ENCODE peak calls at places on chromosome 6, in seven cellular contexts. U is head of caudate nucleus; L is AG04450; Y is activated B cell treated with CpG ODN at 0.5 μM for 24 hours; I is CD8-positive, alpha-beta T cell; G is RPMI7951; J is ACHN. C is an unnamed sample.

GRCh38 chr6:150410395-150410794 is 41.6 kb downstream of the IYD start:
- DNase-seq in I (no peak), G (no peak), J (no peak), Y (no peak), U (no peak), L (no peak), C (no peak)

GRCh38 chr6:37583261-37583660 is 83.6 kb upstream of the CCDC167 start:
- DNase-seq in Y (peak), G (no peak), U (no peak), L (no peak), J (no peak), I (no peak), C (no peak)

GRCh38 chr6:30192076-30192475 is 21.1 kb downstream of the TRIM26 start:
- DNase-seq in I (no peak), G (peak), L (no peak), J (no peak), U (peak), Y (no peak), C (no peak)

GRCh38 chr6:130215526-130215925 is 7.2 kb downstream of the SAMD3 start:
- DNase-seq in Y (no peak), G (no peak), J (no peak), I (peak), L (no peak), U (no peak), C (peak)

GRCh38 chr6:37459981-37460800 is 27.2 kb downstream of the CMTR1 start:
- DNase-seq in U (no peak), G (no peak), L (no peak), I (no peak), J (no peak), Y (no peak), C (no peak)

GRCh38 chr6:20534906-20535305 is 649 bp downstream of the CDKAL1 start:
- DNase-seq in J (no peak), I (no peak), L (no peak), Y (no peak), G (no peak), U (no peak), C (no peak)

GRCh38 chr6:169617562-169617961 is 84.3 kb downstream of the WDR27 start:
- DNase-seq in U (no peak), I (no peak), L (no peak), Y (no peak), G (no peak), J (no peak), C (no peak)

GRCh38 chr6:33746036-33746600 is 587 bp downstream of the IP6K3 start:
- DNase-seq in L (no peak), J (peak), I (no peak), G (peak), Y (no peak), U (peak), C (no peak)

GRCh38 chr6:28209753-28210535 is 15.1 kb upstream of the ZSCAN9 start:
- DNase-seq in I (no peak), J (no peak), U (no peak), Y (no peak), G (no peak), L (no peak), C (no peak)

GRCh38 chr6:167798453-167798852 is 28.3 kb upstream of the AFDN start:
- DNase-seq in L (no peak), I (peak), G (no peak), U (no peak), J (no peak), Y (no peak), C (no peak)

GRCh38 chr6:168116446-168116974 is 37.5 kb upstream of the FRMD1 start:
- DNase-seq in I (no peak), Y (no peak), L (no peak), U (no peak), G (no peak), J (no peak), C (no peak)

GRCh38 chr6:82924799-82925535 is 140.7 kb downstream of the UBE3D start:
- DNase-seq in Y (no peak), J (no peak), I (no peak), G (no peak), U (no peak), L (no peak), C (no peak)

GRCh38 chr6:77512554-77512953 is 49.3 kb upstream of the HTR1B start:
- DNase-seq in Y (no peak), L (no peak), G (no peak), J (no peak), I (no peak), U (no peak), C (no peak)